ENCODE peak calls at places on chromosomes 5 and 9, in five cellular contexts. N is ascending aorta; O is Peyer's patch; F is GM12878; B is CD4-positive, alpha-beta memory T cell. A is an unnamed sample. For H3K4me1, the result is how much of the 10 kb centered on the place peaks cover.

GRCh38 chr9:98146101-98146991 is 27.3 kb upstream of the TRIM14 start:
- DNase-seq in O (peak), B (no peak), F (peak), N (no peak), A (peak)

GRCh38 chr9:6915635-6916034 is 157.9 kb downstream of the KDM4C start:
- DNase-seq in O (no peak), B (no peak), N (no peak), F (no peak), A (no peak)

GRCh38 chr9:109976328-109976702 is 196.3 kb downstream of the PALM2AKAP2 start:
- DNase-seq in F (no peak), N (no peak), B (no peak), O (no peak), A (no peak)

GRCh38 chr9:116817762-116818161 is 130.7 kb downstream of the TRIM32 start:
- DNase-seq in F (no peak), O (no peak), B (no peak), N (no peak), A (no peak)

GRCh38 chr5:50501510-50502209 is 60.6 kb upstream of the EMB start:
- DNase-seq in F (peak), O (no peak), B (peak), N (no peak), A (no peak)

GRCh38 chr5:155794801-155795200 is 532.2 kb upstream of the SGCD start:
- DNase-seq in N (no peak), F (no peak), B (no peak), O (no peak), A (no peak)

GRCh38 chr9:130993303-130994030 is 15.5 kb upstream of the LAMC3 start:
- DNase-seq in N (no peak), O (no peak), B (no peak), F (no peak), A (no peak)

GRCh38 chr5:99243111-99243510 is 314.3 kb upstream of the CHD1 start:
- DNase-seq in N (no peak), F (no peak), B (no peak), O (no peak), A (no peak)

GRCh38 chr9:908806-909205 is 67.3 kb downstream of the DMRT1 start:
- DNase-seq in N (no peak), F (no peak), O (no peak), B (no peak), A (no peak)

GRCh38 chr5:115471674-115472073 is 72.9 kb downstream of the FEM1C start:
- DNase-seq in O (no peak), B (no peak), F (no peak), N (no peak), A (no peak)

GRCh38 chr5:129652353-129653138 is 95.3 kb upstream of the MINAR2 start:
- DNase-seq in N (no peak), O (no peak), F (no peak), B (no peak), A (no peak)

GRCh38 chr5:137254695-137255094 is 244.4 kb downstream of the SPOCK1 start:
- DNase-seq in F (no peak), O (no peak), B (no peak), N (no peak), A (no peak)

GRCh38 chr5:170095687-170096086 is 10.0 kb upstream of the FOXI1 start:
- DNase-seq in O (no peak), N (no peak), F (no peak), B (no peak), A (no peak)

GRCh38 chr9:5817776-5818336 is 15.1 kb downstream of the ERMP1 start:
- DNase-seq in F (no peak), O (no peak), N (no peak), B (no peak), A (no peak)

GRCh38 chr5:140553657-140554056 is 3.6 kb downstream of the SRA1 start:
- DNase-seq in F (no peak), N (no peak), B (no peak), O (no peak), A (no peak)

GRCh38 chr9:109117856-109118801 is 1.6 kb downstream of the TMEM245 start:
- DNase-seq in N (no peak), B (peak), O (no peak), F (no peak), A (no peak)

GRCh38 chr5:82160948-82161347 is 117.2 kb downstream of the RPS23 start:
- DNase-seq in F (no peak), N (no peak), B (no peak), O (no peak), A (no peak)

GRCh38 chr5:57750282-57750681 is 267.7 kb upstream of the ACTBL2 start:
- DNase-seq in O (no peak), F (no peak), B (no peak), N (no peak), A (no peak)

GRCh38 chr9:36148652-36149051 is 12.1 kb downstream of the GLIPR2 start:
- DNase-seq in O (peak), F (peak), N (peak), B (peak), A (peak)

GRCh38 chr5:53246042-53246836 is 136.7 kb upstream of the MOCS2 start:
- DNase-seq in F (no peak), N (no peak), B (no peak), O (no peak), A (no peak)

GRCh38 chr5:133164759-133165158 is 112.9 kb downstream of the HSPA4 start:
- DNase-seq in N (no peak), B (no peak), O (no peak), F (no peak), A (no peak)

GRCh38 chr9:114681594-114682332 is at the start of gene TEX48:
- DNase-seq in O (peak), B (peak), N (no peak), F (peak), A (no peak)

GRCh38 chr5:68243251-68243650 is 27.7 kb downstream of the PIK3R1 start:
- DNase-seq in N (no peak), O (no peak), B (no peak), F (no peak), A (no peak)

GRCh38 chr9:136829981-136830885 is 12.0 kb upstream of the AJM1 start:
- DNase-seq in F (no peak), B (no peak), O (no peak), N (no peak), A (no peak)

GRCh38 chr5:103934303-103934702 is 371.7 kb upstream of the NUDT12 start:
- DNase-seq in N (no peak), B (no peak), F (no peak), O (no peak), A (no peak)

GRCh38 chr5:5481633-5482032 is 59.2 kb downstream of the ICE1 start:
- DNase-seq in F (no peak), O (no peak), B (no peak), N (no peak), A (no peak)

GRCh38 chr5:35285011-35285410 is 54.7 kb upstream of the PRLR start:
- DNase-seq in O (no peak), B (no peak), N (no peak), F (no peak), A (no peak)

GRCh38 chr9:91417602-91418218 is 5.9 kb downstream of the NFIL3 start:
- DNase-seq in N (no peak), F (no peak), O (no peak), B (no peak), A (no peak)

GRCh38 chr9:75410405-75410804 is 322.1 kb downstream of the OSTF1 start:
- DNase-seq in O (no peak), F (no peak), B (no peak), N (no peak), A (no peak)

GRCh38 chr9:97668485-97668884 is 28.7 kb downstream of the XPA start:
- DNase-seq in N (no peak), O (no peak), B (no peak), F (no peak), A (no peak)

GRCh38 chr9:122127396-122127798 is 32.2 kb downstream of the NDUFA8 start:
- DNase-seq in F (no peak), B (no peak), N (no peak), O (no peak), A (no peak)

GRCh38 chr5:179806250-179807045 is at the start of gene MGAT4B:
- DNase-seq in B (peak), O (peak), N (no peak), F (no peak), A (peak)

GRCh38 chr9:31166516-31166915 is 1217.9 kb upstream of the ACO1 start:
- DNase-seq in F (no peak), N (no peak), O (no peak), B (no peak), A (no peak)

GRCh38 chr9:111483419-111483861 is 743 bp downstream of the ECPAS start:
- DNase-seq in F (no peak), B (no peak), O (peak), N (no peak), A (peak)

DNA sequence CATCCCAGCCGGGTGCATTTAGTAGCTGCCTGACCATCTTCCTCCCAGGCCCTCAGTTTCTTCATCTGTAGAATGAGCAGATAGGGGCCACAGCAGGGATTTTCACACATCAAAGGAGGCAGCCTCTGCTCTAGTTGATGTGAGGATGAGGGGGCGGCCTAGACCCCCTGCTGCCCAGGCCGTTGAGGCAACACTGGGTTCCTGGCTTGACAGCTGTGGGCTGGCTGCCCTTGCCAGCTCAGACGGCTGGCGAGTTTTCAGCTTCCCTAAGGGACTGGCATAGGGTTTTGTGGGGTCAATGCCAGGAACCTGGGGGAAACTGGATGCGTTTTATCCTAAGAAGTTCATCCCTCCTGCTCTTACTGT is 49.6 kb downstream of the NDST1 start:
- DNase-seq in B (no peak), O (no peak), F (no peak), N (no peak), A (no peak)
- H3K4me1 ChIP-seq in B (under half), O (under half), F (under half), N (under half), A (under half)

GRCh38 chr5:173885481-173886010 is 2.6 kb upstream of the CPEB4 start:
- DNase-seq in O (peak), N (no peak), F (no peak), B (no peak), A (no peak)

GRCh38 chr5:173886157-173886556 is 2.0 kb upstream of the CPEB4 start:
- DNase-seq in F (no peak), N (no peak), O (no peak), B (no peak), A (no peak)

GRCh38 chr5:173883347-173883924 is 4.7 kb upstream of the CPEB4 start:
- DNase-seq in B (no peak), F (no peak), O (no peak), N (no peak), A (no peak)

GRCh38 chr5:173884402-173885053 is 3.6 kb upstream of the CPEB4 start:
- DNase-seq in F (peak), B (peak), N (no peak), O (peak), A (no peak)

DNA sequence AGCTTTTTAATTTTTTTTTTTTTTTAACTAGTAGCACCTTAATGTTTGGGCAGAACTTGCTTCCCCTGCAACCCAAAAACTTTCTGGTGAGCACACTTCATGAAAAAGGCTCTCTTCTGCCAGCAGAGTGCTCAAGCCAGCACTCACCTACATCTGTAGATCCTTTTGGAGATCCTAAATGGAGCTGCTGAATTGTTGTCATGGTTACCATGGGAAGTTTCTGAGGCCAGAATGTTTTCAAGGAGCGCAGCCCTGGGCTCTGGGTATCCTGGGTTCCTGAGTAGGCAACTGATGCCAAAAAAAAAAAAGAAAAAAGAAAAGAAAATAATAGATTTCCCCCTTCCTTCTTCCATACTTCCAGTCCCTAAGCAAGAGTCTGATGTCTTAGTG is 3.1 kb upstream of the CPEB4 start:
- DNase-seq in N (no peak), B (no peak), F (no peak), O (no peak), A (no peak)
- H3K27ac ChIP-seq in N (no peak), B (peak), F (peak), O (peak), A (peak)

GRCh38 chr5:125402787-125403186 is 656.3 kb upstream of the ZNF608 start:
- DNase-seq in B (no peak), F (no peak), O (no peak), N (no peak), A (no peak)
- H3K4me1 ChIP-seq in B (under half), F (under half), O (under half), N (under half), A (under half)

DNA sequence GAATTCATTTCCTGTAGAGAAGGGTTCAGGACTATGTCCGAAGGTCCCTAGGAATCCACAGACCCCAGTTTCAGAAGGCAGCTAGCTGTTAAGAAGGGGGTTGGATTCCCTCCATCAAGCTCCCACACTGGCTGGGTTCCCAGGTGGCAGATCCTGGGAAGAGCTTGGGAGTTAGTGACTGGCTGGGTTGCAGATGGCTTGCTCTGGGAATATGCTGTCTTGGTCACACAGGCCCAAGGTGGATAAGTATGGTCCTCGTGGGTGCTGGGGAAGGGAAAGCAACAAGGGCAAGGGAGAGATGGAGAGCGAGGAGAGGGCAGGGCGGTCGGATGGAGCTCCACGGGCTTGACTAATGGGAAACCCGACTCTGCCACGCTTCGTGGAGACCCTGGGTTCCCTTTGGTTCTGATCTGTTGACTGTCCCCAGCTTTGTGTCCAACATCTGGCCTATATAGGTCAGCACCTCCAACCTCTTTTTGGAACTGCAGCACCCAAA is 17.4 kb downstream of the SH3PXD2B start:
- DNase-seq in F (no peak), N (no peak), O (no peak), B (no peak), A (no peak)
- H3K27ac ChIP-seq in F (no peak), N (peak), O (peak), B (no peak), A (peak)

GRCh38 chr9:133819923-133820322 is 81.8 kb upstream of the SARDH start:
- DNase-seq in O (no peak), B (no peak), N (no peak), F (no peak), A (no peak)

GRCh38 chr9:133823189-133824105 is 85.3 kb upstream of the SARDH start:
- DNase-seq in B (no peak), O (peak), N (no peak), F (peak), A (no peak)

GRCh38 chr9:133822439-133823065 is 84.4 kb upstream of the SARDH start:
- DNase-seq in N (no peak), F (peak), B (no peak), O (peak), A (no peak)

GRCh38 chr9:133824106-133824801 is 86.1 kb upstream of the SARDH start:
- DNase-seq in N (no peak), F (no peak), O (no peak), B (no peak), A (no peak)

DNA sequence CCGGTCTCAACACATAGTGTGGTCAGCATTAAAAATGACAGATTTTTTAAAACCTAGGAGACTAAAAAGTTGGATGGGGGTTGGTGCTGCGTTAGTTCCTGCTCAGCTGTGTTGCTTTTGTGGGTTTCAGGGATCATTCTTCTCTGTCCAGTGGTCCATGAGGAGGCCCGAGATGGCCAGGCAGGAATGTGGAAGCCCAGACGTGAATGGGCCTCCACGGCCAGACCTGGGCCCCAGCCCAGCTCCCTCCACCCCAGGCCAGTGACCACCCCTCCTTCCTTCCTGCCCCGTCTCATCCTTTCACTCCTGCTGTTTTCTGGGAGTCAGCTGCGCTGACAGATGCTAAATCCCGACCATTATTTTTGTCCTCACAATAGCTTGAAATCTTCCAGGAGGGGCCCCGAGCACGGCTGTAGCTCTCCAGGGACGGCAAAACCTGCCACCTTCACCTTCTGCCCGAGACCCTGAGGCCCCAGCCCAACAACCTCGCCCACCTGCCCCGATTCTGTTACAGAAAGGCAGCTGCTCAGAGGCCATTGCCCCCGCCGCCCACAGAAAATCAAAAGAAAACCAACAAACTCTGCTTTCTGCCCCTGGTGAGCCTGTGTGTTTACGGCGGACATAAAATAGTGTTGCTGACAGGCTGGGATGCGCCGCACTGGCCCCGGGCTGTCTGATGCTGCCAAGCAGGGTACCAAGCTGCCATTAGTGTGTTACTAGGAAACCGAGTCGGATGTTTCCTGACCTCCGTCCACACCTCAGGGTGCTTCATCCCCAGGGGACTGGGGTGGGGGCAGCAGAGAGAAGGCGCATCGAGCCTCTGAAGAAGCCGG is 83.7 kb upstream of the SARDH start:
- DNase-seq in F (no peak), N (no peak), O (peak), B (no peak), A (no peak)
- H3K4me1 ChIP-seq in F (under half), N (under half), O (under half), B (under half), A (under half)

GRCh38 chr5:113085084-113085414 is 108.5 kb downstream of the DCP2 start:
- DNase-seq in N (no peak), B (no peak), F (no peak), O (no peak), A (no peak)

GRCh38 chr5:113090336-113091106 is 113.9 kb downstream of the DCP2 start:
- DNase-seq in B (no peak), F (no peak), O (no peak), N (no peak), A (no peak)

GRCh38 chr5:113084402-113085083 is 107.9 kb downstream of the DCP2 start:
- DNase-seq in B (no peak), O (no peak), N (no peak), F (no peak), A (no peak)

GRCh38 chr5:113089653-113090335 is 113.2 kb downstream of the DCP2 start:
- DNase-seq in O (no peak), B (no peak), F (no peak), N (no peak), A (no peak)

DNA sequence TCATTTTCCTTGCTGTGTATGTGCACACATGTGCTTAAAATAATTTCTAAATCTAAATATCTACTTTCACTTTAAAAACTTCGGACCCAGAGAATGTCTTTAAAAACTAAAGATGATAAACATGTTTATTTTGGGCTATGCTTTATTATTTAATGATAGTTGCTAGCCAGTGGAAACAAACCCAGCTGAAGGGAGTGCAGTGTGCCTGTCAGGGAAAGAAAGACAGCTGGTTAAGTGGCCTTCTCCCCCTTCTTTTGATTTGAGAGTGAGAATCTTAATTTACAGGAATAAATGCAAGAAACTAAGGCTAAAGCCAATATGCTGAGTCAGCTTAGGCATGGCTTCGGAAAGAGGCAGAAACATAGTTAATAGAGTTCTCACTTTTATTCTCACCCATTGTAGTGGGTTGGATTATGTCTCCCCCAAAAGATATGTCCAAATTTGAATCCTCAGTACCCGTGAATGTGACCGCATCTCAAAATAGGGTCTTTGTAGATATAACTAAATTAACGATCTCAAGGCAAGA is 111.5 kb downstream of the DCP2 start:
- DNase-seq in O (no peak), F (no peak), B (no peak), N (no peak), A (no peak)
- H3K27ac ChIP-seq in O (no peak), F (no peak), B (no peak), N (no peak), A (no peak)